ENCODE peak calls at places on chromosome 16, in four cellular contexts. N is cardiac muscle cell, C is tibial nerve, I is mammary epithelial cell. J is an unnamed sample.

GRCh38 chr16:48435906-48436305 is 50.7 kb upstream of the SIAH1 start:
- DNase-seq in I (no peak), N (no peak), C (no peak), J (no peak)

GRCh38 chr16:12426122-12426521 is 377.6 kb downstream of the CPPED1 start:
- DNase-seq in I (no peak), N (peak; percentile 18), C (no peak), J (no peak)

GRCh38 chr16:31487720-31488629 is 5.1 kb downstream of the SLC5A2 start:
- DNase-seq in C (no peak), I (peak; percentile 66), N (peak; percentile 44), J (peak; percentile 59)

GRCh38 chr16:20822451-20823128 is 16.3 kb downstream of the REXO5 start:
- DNase-seq in C (no peak), N (no peak), I (no peak), J (no peak)

GRCh38 chr16:72635694-72636093 is 412.2 kb downstream of the ZFHX3 start:
- DNase-seq in I (no peak), C (no peak), N (no peak), J (no peak)

GRCh38 chr16:65101009-65101408 is 20.9 kb downstream of the CDH11 start:
- DNase-seq in C (no peak), I (no peak), N (no peak), J (no peak)

GRCh38 chr16:2895813-2896212 is 12.8 kb downstream of the FLYWCH2 start:
- DNase-seq in N (no peak), C (no peak), I (no peak), J (no peak)

GRCh38 chr16:49027420-49027819 is 254.2 kb downstream of the CBLN1 start:
- DNase-seq in I (no peak), N (no peak), C (no peak), J (no peak)

GRCh38 chr16:66844009-66844341 is 239 bp upstream of the CA7 start:
- DNase-seq in I (no peak), N (no peak), C (no peak), J (no peak)
- H3K27me3 ChIP-seq in I (peaks cover 15% of the 10 kb centered on the region), N (peaks cover 81% of the 10 kb centered on the region), C (peaks cover 42% of the 10 kb centered on the region), J (peaks cover 24% of the 10 kb centered on the region)

GRCh38 chr16:21953541-21953902 is 361 bp downstream of the UQCRC2 start:
- DNase-seq in C (no peak), I (no peak), N (no peak), J (no peak)
- TF ChIP-seq CTCF in C (no peak), I (no peak), N (no peak), J (no peak)

DNA sequence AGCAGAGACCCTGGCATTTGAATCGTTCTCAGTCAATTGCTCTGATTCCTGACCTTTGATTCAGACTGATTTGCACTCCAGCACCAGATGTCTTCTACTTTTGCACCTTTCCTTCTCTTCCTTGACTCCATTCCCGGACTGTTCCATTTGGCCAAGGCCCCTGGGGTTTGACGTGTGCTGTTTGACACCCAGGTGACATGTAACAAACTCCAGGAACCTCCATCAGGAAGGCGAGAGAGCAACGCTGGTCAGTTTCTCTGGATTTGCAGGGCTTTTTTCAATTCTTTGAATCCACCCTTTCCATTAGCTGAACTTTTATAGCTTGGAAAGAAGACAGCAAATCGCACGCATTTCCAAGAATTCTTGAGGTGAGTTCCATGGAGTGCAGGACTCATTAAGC is 98.4 kb upstream of the FOXF1 start:
- DNase-seq in C (no peak), I (no peak), N (no peak), J (no peak)
- H3K27me3 ChIP-seq in C (no peaks in the 10 kb centered on the region), I (no peaks in the 10 kb centered on the region), N (no peaks in the 10 kb centered on the region), J (no peaks in the 10 kb centered on the region)

DNA sequence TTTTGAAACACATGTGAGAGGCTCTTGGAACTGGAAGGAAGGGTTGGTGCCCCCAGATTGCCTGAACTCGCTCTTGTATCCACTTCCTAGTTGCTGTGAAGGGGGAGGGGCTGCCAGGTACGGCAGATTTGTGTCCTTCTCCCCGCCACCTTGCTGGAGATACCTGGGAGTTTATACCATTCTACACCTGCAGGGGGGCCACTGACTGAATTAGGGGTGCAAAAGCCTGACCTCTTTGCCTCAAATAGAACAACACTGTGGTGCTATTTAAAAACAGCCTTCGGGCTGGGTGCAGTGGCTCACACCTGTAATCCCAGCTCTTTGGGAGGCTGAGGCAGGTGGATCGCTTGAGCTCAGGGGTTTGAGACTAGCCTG is 35.1 kb upstream of the IL34 start:
- DNase-seq in I (no peak), N (no peak), C (no peak), J (no peak)
- TF ChIP-seq CTCF in I (no peak), N (no peak), C (no peak), J (no peak)

DNA sequence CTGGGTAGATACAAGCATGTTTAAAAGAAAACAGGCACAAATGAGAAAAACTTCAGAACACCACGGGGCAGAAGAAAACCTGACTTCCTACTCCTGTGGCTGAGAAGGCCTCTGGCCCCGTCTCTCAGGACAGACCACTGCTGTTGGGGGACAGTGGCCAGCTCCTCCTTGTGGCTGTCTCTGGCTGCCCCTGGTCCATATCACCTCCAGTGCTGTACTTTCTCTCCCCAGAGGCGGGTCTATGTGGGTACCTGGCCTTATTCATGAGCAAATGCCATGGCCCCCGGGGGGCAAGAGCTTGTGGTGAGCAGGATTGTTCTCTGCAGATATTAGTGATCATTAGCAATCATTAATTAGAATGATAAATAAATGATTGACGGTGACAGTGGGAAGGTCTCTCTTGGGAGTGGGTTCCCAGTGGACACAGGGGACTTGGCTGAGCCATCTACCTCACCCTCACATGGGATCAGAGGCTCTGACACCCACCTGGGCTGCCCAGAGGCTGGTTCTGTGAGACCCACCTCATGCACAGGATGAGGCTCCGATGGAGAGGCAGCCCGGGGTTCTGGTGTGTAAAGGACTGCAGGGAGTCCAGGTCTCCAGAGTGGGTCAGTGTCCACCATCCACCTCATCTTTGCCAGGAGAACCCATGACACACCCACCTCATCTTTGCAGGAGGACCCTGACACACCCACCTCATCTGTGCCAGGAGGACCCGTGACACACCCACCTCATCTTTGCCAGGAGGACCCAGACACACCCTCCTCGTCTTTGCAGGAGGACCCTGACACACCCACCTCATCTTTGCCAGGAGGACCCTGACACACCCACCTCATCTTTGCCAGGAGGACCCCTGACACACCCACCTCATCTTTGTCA is 30.6 kb upstream of the CBFA2T3 start:
- DNase-seq in I (no peak), N (no peak), C (no peak), J (no peak)
- H3K27me3 ChIP-seq in I (peaks cover 3% of the 10 kb centered on the region), N (peaks cover 8% of the 10 kb centered on the region), C (peaks cover 33% of the 10 kb centered on the region), J (no peaks in the 10 kb centered on the region)

DNA sequence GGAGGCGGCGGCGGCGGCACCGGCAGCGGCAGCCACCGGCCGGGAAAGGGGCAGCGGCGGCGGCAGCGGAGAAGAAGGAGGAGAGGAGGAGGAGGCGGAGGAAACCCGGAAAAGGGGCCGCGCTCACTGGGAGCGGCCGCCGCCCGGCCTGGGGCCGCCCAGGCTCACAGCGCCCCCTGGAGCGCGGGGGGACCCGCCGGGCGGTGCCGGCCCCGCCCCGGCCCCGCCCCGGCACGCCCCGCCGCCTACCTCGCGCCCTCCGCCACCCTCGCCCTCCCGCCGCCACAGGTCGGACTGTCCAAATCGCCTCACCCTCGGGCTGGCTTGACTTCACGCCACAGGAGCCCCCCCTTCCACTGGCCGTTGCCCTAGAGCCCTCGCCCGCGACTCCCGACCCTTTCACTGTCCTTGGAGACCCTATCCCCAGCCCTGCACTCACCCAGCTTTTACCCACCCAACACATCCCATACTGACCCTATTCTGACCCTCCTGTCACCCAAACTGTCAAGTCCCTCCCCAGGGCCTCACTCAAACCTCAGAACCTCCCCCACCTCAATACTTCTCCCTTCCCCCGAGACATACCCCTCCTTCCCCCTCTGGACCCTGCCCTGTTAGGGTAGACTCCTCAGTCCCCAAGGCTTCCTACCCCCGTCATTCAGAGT is at the start of gene CSNK2A2:
- DNase-seq in N (peak; percentile 79), I (peak; percentile 59), C (no peak), J (peak; percentile 17)
- TF ChIP-seq CTCF in N (peak; percentile 20), I (peak; percentile 31), C (peak; percentile 49), J (peak; percentile 51)

GRCh38 chr16:10637337-10638037 is 57.1 kb upstream of the EMP2 start:
- DNase-seq in C (no peak), N (no peak), I (no peak), J (no peak)
- H3K27me3 ChIP-seq in C (no peaks in the 10 kb centered on the region), N (no peaks in the 10 kb centered on the region), I (no peaks in the 10 kb centered on the region), J (no peaks in the 10 kb centered on the region)

J was measured in bronchial epithelial cell.